ENCODE peak calls at places on chromosome 1, in five cellular contexts. One of them, this sample, is unnamed.

GRCh38 chr1:10800778-10801177 is 4.3 kb upstream of the CASZ1 start:
- DNase-seq in K562: no peak
- DNase-seq in GM12878: no peak
- DNase-seq in HepG2: no peak
- DNase-seq in H1: no peak
- DNase-seq in this sample: no peak

GRCh38 chr1:234324668-234325225 is 48.5 kb upstream of the COA6 start:
- DNase-seq in GM12878: no peak
- DNase-seq in HepG2: no peak
- DNase-seq in H1: no peak
- DNase-seq in K562: no peak
- DNase-seq in this sample: peak; percentile 41

GRCh38 chr1:202235003-202235660 is 41.5 kb downstream of the LGR6 start:
- DNase-seq in GM12878: no peak
- DNase-seq in K562: no peak
- DNase-seq in H1: no peak
- DNase-seq in HepG2: no peak
- DNase-seq in this sample: no peak

GRCh38 chr1:109281680-109282496 is 1.1 kb downstream of the PSRC1 start:
- DNase-seq in K562: no peak
- DNase-seq in HepG2: no peak
- DNase-seq in H1: no peak
- DNase-seq in GM12878: no peak
- DNase-seq in this sample: no peak

GRCh38 chr1:162069334-162070093 is at the start of gene NOS1AP:
- DNase-seq in H1: no peak
- DNase-seq in K562: peak; percentile 91
- DNase-seq in HepG2: peak; percentile 59
- DNase-seq in GM12878: no peak
- DNase-seq in this sample: peak; percentile 95

GRCh38 chr1:20250346-20250989 is 40.2 kb upstream of the VWA5B1 start:
- DNase-seq in GM12878: peak; percentile 20
- DNase-seq in H1: no peak
- DNase-seq in K562: no peak
- DNase-seq in HepG2: peak; percentile 68
- DNase-seq in this sample: no peak

GRCh38 chr1:242873661-242874060 is 349.2 kb upstream of the PLD5 start:
- DNase-seq in H1: no peak
- DNase-seq in K562: no peak
- DNase-seq in GM12878: no peak
- DNase-seq in HepG2: no peak
- DNase-seq in this sample: no peak

GRCh38 chr1:57797084-57797483 is 373.2 kb upstream of the DAB1 start:
- DNase-seq in HepG2: no peak
- DNase-seq in K562: no peak
- DNase-seq in H1: no peak
- DNase-seq in GM12878: no peak
- DNase-seq in this sample: no peak

GRCh38 chr1:227546598-227547313 is 16.6 kb upstream of the ZNF678 start:
- DNase-seq in H1: no peak
- DNase-seq in GM12878: no peak
- DNase-seq in HepG2: no peak
- DNase-seq in K562: no peak
- DNase-seq in this sample: no peak

GRCh38 chr1:77047978-77048614 is 171.1 kb downstream of the PIGK start:
- DNase-seq in K562: no peak
- DNase-seq in GM12878: no peak
- DNase-seq in H1: no peak
- DNase-seq in HepG2: no peak
- DNase-seq in this sample: no peak

GRCh38 chr1:77044133-77044849 is 174.9 kb downstream of the PIGK start:
- DNase-seq in GM12878: no peak
- DNase-seq in K562: no peak
- DNase-seq in HepG2: no peak
- DNase-seq in H1: no peak
- DNase-seq in this sample: no peak

GRCh38 chr1:77051406-77051805 is 167.8 kb downstream of the PIGK start:
- DNase-seq in GM12878: no peak
- DNase-seq in HepG2: no peak
- DNase-seq in K562: no peak
- DNase-seq in H1: no peak
- DNase-seq in this sample: no peak

GRCh38 chr1:77048615-77049005 is 170.6 kb downstream of the PIGK start:
- DNase-seq in K562: no peak
- DNase-seq in GM12878: no peak
- DNase-seq in HepG2: no peak
- DNase-seq in H1: no peak
- DNase-seq in this sample: no peak
- H3K4me2 ChIP-seq in K562: no peak overlapping the region
- H3K4me2 ChIP-seq in GM12878: no peak overlapping the region
- H3K4me2 ChIP-seq in HepG2: no peak overlapping the region
- H3K4me2 ChIP-seq in H1: no peak overlapping the region
- H3K4me2 ChIP-seq in this sample: no peak overlapping the region

GRCh38 chr1:210407207-210407886 is 78.6 kb downstream of the HHAT start:
- DNase-seq in H1: peak; percentile 41
- DNase-seq in K562: peak; percentile 70
- DNase-seq in GM12878: no peak
- DNase-seq in HepG2: peak; percentile 15
- DNase-seq in this sample: peak; percentile 70
- TF ChIP-seq TAF1 in H1: no peak
- TF ChIP-seq TAF1 in K562: no peak
- TF ChIP-seq TAF1 in GM12878: no peak
- TF ChIP-seq TAF1 in HepG2: no peak
- TF ChIP-seq TAF1 in this sample: no peak

GRCh38 chr1:29971703-29972102 is 735.4 kb downstream of the PTPRU start:
- DNase-seq in H1: no peak
- DNase-seq in HepG2: no peak
- DNase-seq in GM12878: no peak
- DNase-seq in K562: no peak
- DNase-seq in this sample: no peak
- H3K27me3 ChIP-seq in H1: no peaks in the 10 kb centered on the region
- H3K27me3 ChIP-seq in HepG2: no peaks in the 10 kb centered on the region
- H3K27me3 ChIP-seq in GM12878: no peaks in the 10 kb centered on the region
- H3K27me3 ChIP-seq in K562: no peaks in the 10 kb centered on the region
- H3K27me3 ChIP-seq in this sample: no peaks in the 10 kb centered on the region

DNA sequence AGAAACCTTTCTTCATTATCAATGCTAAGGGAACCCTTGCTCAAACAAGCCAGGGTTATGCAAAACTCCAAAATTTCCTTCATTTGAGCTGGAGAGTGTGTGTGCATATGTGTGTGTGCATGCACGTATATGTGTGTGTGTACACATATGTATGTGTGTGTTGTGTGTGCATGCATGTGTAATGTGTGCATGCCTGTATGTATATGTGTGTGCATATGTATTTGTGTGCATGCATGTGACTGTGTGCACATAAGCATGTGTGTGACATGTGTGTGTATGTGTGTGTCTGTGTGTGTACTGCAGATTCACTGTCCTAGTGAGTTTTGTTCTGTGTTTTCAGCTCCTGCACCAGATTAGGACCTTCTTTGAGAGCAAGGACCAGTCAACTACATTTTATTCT is 28.2 kb downstream of the PAX7 start:
- DNase-seq in H1: no peak
- DNase-seq in K562: no peak
- DNase-seq in HepG2: no peak
- DNase-seq in GM12878: no peak
- DNase-seq in this sample: no peak
- H3K4me2 ChIP-seq in H1: no peak overlapping the region
- H3K4me2 ChIP-seq in K562: no peak overlapping the region
- H3K4me2 ChIP-seq in HepG2: no peak overlapping the region
- H3K4me2 ChIP-seq in GM12878: no peak overlapping the region
- H3K4me2 ChIP-seq in this sample: no peak overlapping the region

DNA sequence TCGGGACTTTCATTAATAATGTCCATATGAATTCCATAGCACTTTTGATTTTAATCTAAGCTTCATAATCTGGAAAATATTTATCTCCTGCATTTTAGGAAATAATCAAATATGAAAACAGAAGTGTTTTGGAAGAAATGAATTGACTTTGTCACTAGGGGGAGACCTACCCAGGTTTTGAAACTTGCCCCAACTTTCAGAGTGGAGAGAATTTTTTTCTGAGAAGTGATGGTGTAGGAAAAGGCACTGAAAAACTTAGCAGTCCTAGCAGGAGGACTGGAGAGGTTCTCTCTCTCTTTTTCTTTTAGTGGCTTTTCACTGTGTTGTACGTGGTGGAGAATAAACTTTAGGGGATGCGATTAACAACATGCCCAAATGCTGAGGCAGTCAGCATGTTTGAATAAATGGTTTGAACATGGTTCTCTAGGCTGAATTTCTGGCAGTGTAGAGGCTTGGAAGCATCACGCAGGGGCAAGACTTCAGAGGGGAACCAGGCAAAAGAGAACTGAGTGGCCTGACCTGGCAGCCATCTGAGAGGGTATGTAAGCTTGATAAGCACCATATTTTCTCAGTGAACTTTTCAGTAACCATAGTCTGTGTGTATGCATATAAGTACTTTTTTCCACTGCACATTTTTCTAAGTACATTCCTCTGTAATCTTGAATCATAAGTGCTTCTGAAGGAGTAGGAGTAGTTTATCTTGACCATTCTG is 68.3 kb upstream of the NEK7 start:
- DNase-seq in GM12878: no peak
- DNase-seq in H1: no peak
- DNase-seq in K562: no peak
- DNase-seq in HepG2: peak; percentile 7
- DNase-seq in this sample: peak; percentile 13
- TF ChIP-seq TAF1 in GM12878: no peak
- TF ChIP-seq TAF1 in H1: no peak
- TF ChIP-seq TAF1 in K562: no peak
- TF ChIP-seq TAF1 in HepG2: no peak
- TF ChIP-seq TAF1 in this sample: no peak

This sample was measured in SK-N-SH.